ENCODE peak calls at places on chromosomes 7 and 10, in ten cellular contexts. One of them, this sample, is unnamed.

GRCh38 chr7:71974611-71975010 is 437.5 kb downstream of the CALN1 start:
- DNase-seq in HCT116: no peak
- DNase-seq in progenitor cell of endocrine pancreas: no peak
- DNase-seq in Calu3: no peak
- DNase-seq in heart left ventricle: no peak
- DNase-seq in Peyer's patch: no peak
- DNase-seq in nephron progenitor cell: no peak
- DNase-seq in colonic mucosa: no peak
- DNase-seq in transverse colon: no peak
- DNase-seq in GM12864: no peak
- DNase-seq in this sample: no peak

GRCh38 chr7:135710417-135711138 is 17.4 kb downstream of the SLC13A4 start:
- DNase-seq in progenitor cell of endocrine pancreas: no peak
- DNase-seq in colonic mucosa: no peak
- DNase-seq in Peyer's patch: no peak
- DNase-seq in HCT116: no peak
- DNase-seq in transverse colon: no peak
- DNase-seq in nephron progenitor cell: peak; percentile 31
- DNase-seq in heart left ventricle: no peak
- DNase-seq in GM12864: no peak
- DNase-seq in Calu3: no peak
- DNase-seq in this sample: peak; percentile 66

GRCh38 chr10:71285180-71285545 is 33.9 kb upstream of the SLC29A3 start:
- DNase-seq in progenitor cell of endocrine pancreas: peak; percentile 60
- DNase-seq in HCT116: no peak
- DNase-seq in GM12864: no peak
- DNase-seq in Calu3: peak; percentile 67
- DNase-seq in transverse colon: peak; percentile 39
- DNase-seq in Peyer's patch: no peak
- DNase-seq in colonic mucosa: peak; percentile 46
- DNase-seq in heart left ventricle: peak; percentile 45
- DNase-seq in nephron progenitor cell: peak; percentile 68
- DNase-seq in this sample: peak; percentile 75

GRCh38 chr7:42691030-42691639 is 220.7 kb downstream of the C7orf25 start:
- DNase-seq in nephron progenitor cell: peak; percentile 33
- DNase-seq in GM12864: no peak
- DNase-seq in Calu3: no peak
- DNase-seq in colonic mucosa: peak; percentile 27
- DNase-seq in progenitor cell of endocrine pancreas: no peak
- DNase-seq in Peyer's patch: no peak
- DNase-seq in heart left ventricle: no peak
- DNase-seq in transverse colon: peak; percentile 12
- DNase-seq in HCT116: peak; percentile 10
- DNase-seq in this sample: no peak

GRCh38 chr10:103241262-103242011 is 4.2 kb upstream of the RPEL1 start:
- DNase-seq in GM12864: no peak
- DNase-seq in nephron progenitor cell: no peak
- DNase-seq in heart left ventricle: no peak
- DNase-seq in Peyer's patch: no peak
- DNase-seq in transverse colon: peak; percentile 92
- DNase-seq in Calu3: peak; percentile 82
- DNase-seq in progenitor cell of endocrine pancreas: no peak
- DNase-seq in HCT116: peak; percentile 86
- DNase-seq in colonic mucosa: peak; percentile 94
- DNase-seq in this sample: no peak

GRCh38 chr10:74223755-74224530 is 72.9 kb downstream of the ADK start:
- DNase-seq in Peyer's patch: no peak
- DNase-seq in transverse colon: no peak
- DNase-seq in HCT116: peak; percentile 89
- DNase-seq in progenitor cell of endocrine pancreas: no peak
- DNase-seq in colonic mucosa: no peak
- DNase-seq in heart left ventricle: no peak
- DNase-seq in GM12864: no peak
- DNase-seq in nephron progenitor cell: no peak
- DNase-seq in Calu3: no peak
- DNase-seq in this sample: no peak

GRCh38 chr7:56028942-56029630 is 22.2 kb downstream of the PSPH start:
- DNase-seq in progenitor cell of endocrine pancreas: no peak
- DNase-seq in colonic mucosa: no peak
- DNase-seq in Calu3: no peak
- DNase-seq in GM12864: no peak
- DNase-seq in Peyer's patch: no peak
- DNase-seq in heart left ventricle: no peak
- DNase-seq in nephron progenitor cell: no peak
- DNase-seq in transverse colon: no peak
- DNase-seq in HCT116: no peak
- DNase-seq in this sample: no peak

GRCh38 chr7:34135924-34136323 is 230.6 kb downstream of the BMPER start:
- DNase-seq in HCT116: no peak
- DNase-seq in Peyer's patch: no peak
- DNase-seq in Calu3: no peak
- DNase-seq in GM12864: no peak
- DNase-seq in heart left ventricle: no peak
- DNase-seq in transverse colon: no peak
- DNase-seq in nephron progenitor cell: no peak
- DNase-seq in colonic mucosa: no peak
- DNase-seq in progenitor cell of endocrine pancreas: no peak
- DNase-seq in this sample: no peak

GRCh38 chr7:2639994-2640830 is 8.4 kb downstream of the TTYH3 start:
- DNase-seq in colonic mucosa: no peak
- DNase-seq in heart left ventricle: no peak
- DNase-seq in nephron progenitor cell: no peak
- DNase-seq in GM12864: no peak
- DNase-seq in Peyer's patch: no peak
- DNase-seq in Calu3: no peak
- DNase-seq in transverse colon: no peak
- DNase-seq in progenitor cell of endocrine pancreas: no peak
- DNase-seq in HCT116: no peak
- DNase-seq in this sample: no peak

GRCh38 chr10:5944389-5945202 is 32.7 kb downstream of the IL15RA start:
- DNase-seq in progenitor cell of endocrine pancreas: no peak
- DNase-seq in heart left ventricle: peak; percentile 86
- DNase-seq in HCT116: peak; percentile 67
- DNase-seq in Peyer's patch: peak; percentile 22
- DNase-seq in Calu3: peak; percentile 69
- DNase-seq in colonic mucosa: peak; percentile 88
- DNase-seq in GM12864: no peak
- DNase-seq in nephron progenitor cell: no peak
- DNase-seq in transverse colon: peak; percentile 78
- DNase-seq in this sample: no peak

GRCh38 chr10:69048103-69048502 is 39.8 kb upstream of the SRGN start:
- DNase-seq in nephron progenitor cell: no peak
- DNase-seq in Peyer's patch: no peak
- DNase-seq in transverse colon: no peak
- DNase-seq in Calu3: no peak
- DNase-seq in colonic mucosa: no peak
- DNase-seq in GM12864: no peak
- DNase-seq in heart left ventricle: peak; percentile 49
- DNase-seq in HCT116: no peak
- DNase-seq in progenitor cell of endocrine pancreas: no peak
- DNase-seq in this sample: no peak

GRCh38 chr10:71838264-71839211 is 12.5 kb downstream of the PSAP start:
- DNase-seq in heart left ventricle: no peak
- DNase-seq in HCT116: no peak
- DNase-seq in transverse colon: no peak
- DNase-seq in nephron progenitor cell: no peak
- DNase-seq in colonic mucosa: no peak
- DNase-seq in Calu3: no peak
- DNase-seq in Peyer's patch: no peak
- DNase-seq in GM12864: no peak
- DNase-seq in progenitor cell of endocrine pancreas: no peak
- DNase-seq in this sample: no peak

GRCh38 chr7:55092186-55092976 is 73.6 kb downstream of the EGFR start:
- DNase-seq in GM12864: no peak
- DNase-seq in progenitor cell of endocrine pancreas: no peak
- DNase-seq in colonic mucosa: no peak
- DNase-seq in Peyer's patch: no peak
- DNase-seq in Calu3: no peak
- DNase-seq in nephron progenitor cell: no peak
- DNase-seq in HCT116: no peak
- DNase-seq in transverse colon: no peak
- DNase-seq in heart left ventricle: no peak
- DNase-seq in this sample: no peak

GRCh38 chr7:105752671-105753275 is 123.6 kb downstream of the ATXN7L1 start:
- DNase-seq in heart left ventricle: no peak
- DNase-seq in nephron progenitor cell: no peak
- DNase-seq in transverse colon: no peak
- DNase-seq in GM12864: no peak
- DNase-seq in colonic mucosa: no peak
- DNase-seq in Calu3: no peak
- DNase-seq in progenitor cell of endocrine pancreas: no peak
- DNase-seq in Peyer's patch: no peak
- DNase-seq in HCT116: no peak
- DNase-seq in this sample: no peak

GRCh38 chr7:117674617-117675016 is 194.8 kb downstream of the CFTR start:
- DNase-seq in colonic mucosa: no peak
- DNase-seq in progenitor cell of endocrine pancreas: no peak
- DNase-seq in nephron progenitor cell: no peak
- DNase-seq in Calu3: no peak
- DNase-seq in heart left ventricle: no peak
- DNase-seq in GM12864: no peak
- DNase-seq in Peyer's patch: no peak
- DNase-seq in HCT116: no peak
- DNase-seq in transverse colon: no peak
- DNase-seq in this sample: no peak
- TF ChIP-seq CTCF in colonic mucosa: no peak
- TF ChIP-seq CTCF in progenitor cell of endocrine pancreas: no peak
- TF ChIP-seq CTCF in nephron progenitor cell: no peak
- TF ChIP-seq CTCF in Calu3: no peak
- TF ChIP-seq CTCF in heart left ventricle: no peak
- TF ChIP-seq CTCF in GM12864: no peak
- TF ChIP-seq CTCF in Peyer's patch: no peak
- TF ChIP-seq CTCF in HCT116: no peak
- TF ChIP-seq CTCF in transverse colon: no peak
- TF ChIP-seq CTCF in this sample: no peak

GRCh38 chr7:81527651-81528050 is 242.2 kb downstream of the HGF start:
- DNase-seq in colonic mucosa: no peak
- DNase-seq in Calu3: no peak
- DNase-seq in Peyer's patch: no peak
- DNase-seq in heart left ventricle: no peak
- DNase-seq in progenitor cell of endocrine pancreas: no peak
- DNase-seq in transverse colon: no peak
- DNase-seq in nephron progenitor cell: no peak
- DNase-seq in GM12864: no peak
- DNase-seq in HCT116: no peak
- DNase-seq in this sample: no peak
- TF ChIP-seq CTCF in colonic mucosa: no peak
- TF ChIP-seq CTCF in Calu3: no peak
- TF ChIP-seq CTCF in Peyer's patch: no peak
- TF ChIP-seq CTCF in heart left ventricle: no peak
- TF ChIP-seq CTCF in progenitor cell of endocrine pancreas: no peak
- TF ChIP-seq CTCF in transverse colon: no peak
- TF ChIP-seq CTCF in nephron progenitor cell: no peak
- TF ChIP-seq CTCF in GM12864: no peak
- TF ChIP-seq CTCF in HCT116: no peak
- TF ChIP-seq CTCF in this sample: no peak

GRCh38 chr7:88354999-88355398 is 48.3 kb upstream of the STEAP4 start:
- DNase-seq in nephron progenitor cell: no peak
- DNase-seq in transverse colon: no peak
- DNase-seq in GM12864: no peak
- DNase-seq in HCT116: no peak
- DNase-seq in Peyer's patch: no peak
- DNase-seq in Calu3: no peak
- DNase-seq in progenitor cell of endocrine pancreas: no peak
- DNase-seq in heart left ventricle: no peak
- DNase-seq in colonic mucosa: no peak
- DNase-seq in this sample: no peak

GRCh38 chr7:88358534-88358838 is 51.8 kb upstream of the STEAP4 start:
- DNase-seq in HCT116: no peak
- DNase-seq in colonic mucosa: no peak
- DNase-seq in progenitor cell of endocrine pancreas: no peak
- DNase-seq in GM12864: no peak
- DNase-seq in heart left ventricle: no peak
- DNase-seq in transverse colon: no peak
- DNase-seq in Peyer's patch: no peak
- DNase-seq in nephron progenitor cell: no peak
- DNase-seq in Calu3: no peak
- DNase-seq in this sample: no peak

GRCh38 chr7:88358881-88359280 is 52.2 kb upstream of the STEAP4 start:
- DNase-seq in Calu3: no peak
- DNase-seq in transverse colon: no peak
- DNase-seq in nephron progenitor cell: no peak
- DNase-seq in GM12864: no peak
- DNase-seq in heart left ventricle: no peak
- DNase-seq in progenitor cell of endocrine pancreas: no peak
- DNase-seq in HCT116: no peak
- DNase-seq in Peyer's patch: no peak
- DNase-seq in colonic mucosa: no peak
- DNase-seq in this sample: no peak

GRCh38 chr7:88357295-88357694 is 50.6 kb upstream of the STEAP4 start:
- DNase-seq in GM12864: no peak
- DNase-seq in Calu3: peak; percentile 59
- DNase-seq in heart left ventricle: peak; percentile 26
- DNase-seq in transverse colon: no peak
- DNase-seq in nephron progenitor cell: no peak
- DNase-seq in HCT116: no peak
- DNase-seq in colonic mucosa: peak; percentile 28
- DNase-seq in Peyer's patch: no peak
- DNase-seq in progenitor cell of endocrine pancreas: no peak
- DNase-seq in this sample: no peak

GRCh38 chr7:88357794-88358533 is 51.3 kb upstream of the STEAP4 start:
- DNase-seq in Calu3: no peak
- DNase-seq in HCT116: no peak
- DNase-seq in progenitor cell of endocrine pancreas: no peak
- DNase-seq in colonic mucosa: no peak
- DNase-seq in GM12864: no peak
- DNase-seq in heart left ventricle: no peak
- DNase-seq in Peyer's patch: no peak
- DNase-seq in transverse colon: no peak
- DNase-seq in nephron progenitor cell: no peak
- DNase-seq in this sample: peak; percentile 15
- TF ChIP-seq CTCF in Calu3: no peak
- TF ChIP-seq CTCF in HCT116: peak; percentile 55
- TF ChIP-seq CTCF in progenitor cell of endocrine pancreas: peak; percentile 44
- TF ChIP-seq CTCF in colonic mucosa: peak; percentile 14
- TF ChIP-seq CTCF in GM12864: peak; percentile 55
- TF ChIP-seq CTCF in heart left ventricle: peak; percentile 51
- TF ChIP-seq CTCF in Peyer's patch: no peak
- TF ChIP-seq CTCF in transverse colon: peak; percentile 20
- TF ChIP-seq CTCF in nephron progenitor cell: no peak
- TF ChIP-seq CTCF in this sample: no peak

DNA sequence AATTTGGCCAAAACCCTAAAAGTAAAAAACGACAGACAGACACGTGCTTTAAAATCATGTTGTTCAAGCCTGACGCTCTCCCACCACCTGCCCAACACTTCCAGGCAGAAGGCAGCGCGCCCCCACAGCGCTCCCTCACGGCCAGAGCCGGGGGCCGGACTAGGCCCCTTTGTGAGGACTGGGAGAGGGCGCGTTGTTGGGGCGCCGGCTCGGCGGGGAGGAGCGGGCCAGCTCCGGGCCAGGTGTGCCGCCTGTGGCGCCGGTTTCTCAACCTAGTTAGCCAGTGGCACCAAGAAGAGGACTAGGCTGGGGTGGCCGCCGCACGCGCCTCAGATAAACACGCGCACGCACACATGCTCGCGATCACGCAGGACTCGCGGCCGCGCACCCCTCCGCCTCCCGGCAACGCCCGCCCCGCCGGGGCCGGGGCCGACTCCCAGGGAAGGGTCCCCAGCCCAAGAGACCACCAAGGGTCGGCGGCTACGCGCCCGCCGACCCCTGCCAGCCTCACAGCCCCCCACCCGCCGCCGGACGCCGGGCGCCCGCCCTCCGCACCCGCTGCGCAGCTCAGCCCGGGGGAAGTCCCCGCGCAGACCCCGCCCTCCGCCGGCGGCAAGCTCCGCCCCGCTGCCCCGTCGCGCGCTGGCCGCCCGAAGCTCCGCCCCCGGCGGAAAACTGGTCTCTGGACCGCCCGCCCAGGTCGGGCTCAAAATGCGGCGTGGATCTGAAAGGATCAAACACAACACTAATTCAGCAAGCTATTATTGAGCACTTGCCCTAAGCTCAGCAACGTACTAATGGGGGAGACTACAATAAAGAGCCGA is at the start of gene IMMP2L:
- DNase-seq in transverse colon: peak; percentile 92
- DNase-seq in GM12864: no peak
- DNase-seq in colonic mucosa: peak; percentile 94
- DNase-seq in heart left ventricle: peak; percentile 92
- DNase-seq in progenitor cell of endocrine pancreas: peak; percentile 82
- DNase-seq in Calu3: peak; percentile 94
- DNase-seq in Peyer's patch: peak; percentile 86
- DNase-seq in nephron progenitor cell: peak; percentile 94
- DNase-seq in HCT116: peak; percentile 77
- DNase-seq in this sample: peak; percentile 96
- TF ChIP-seq CTCF in transverse colon: no peak
- TF ChIP-seq CTCF in GM12864: peak; percentile 45
- TF ChIP-seq CTCF in colonic mucosa: no peak
- TF ChIP-seq CTCF in heart left ventricle: peak; percentile 19
- TF ChIP-seq CTCF in progenitor cell of endocrine pancreas: peak; percentile 58
- TF ChIP-seq CTCF in Calu3: no peak
- TF ChIP-seq CTCF in Peyer's patch: no peak
- TF ChIP-seq CTCF in nephron progenitor cell: peak; percentile 28
- TF ChIP-seq CTCF in HCT116: peak; percentile 28
- TF ChIP-seq CTCF in this sample: peak; percentile 45